ENCODE peak calls at places on chromosomes 3 and 15, in six cellular contexts. One of them, this sample, is unnamed.
A peak's percentile ranks its signal among the peaks of the same experiment; 100 is the strongest.

GRCh38 chr3:15427981-15428380 is 583 bp downstream of the EAF1 start:
- DNase-seq in A549: no peak
- DNase-seq in ascending aorta: no peak
- DNase-seq in hepatocyte: peak; percentile 51
- DNase-seq in GM13977: no peak
- DNase-seq in heart right ventricle: no peak
- DNase-seq in this sample: no peak

GRCh38 chr3:40719660-40720287 is 195.0 kb downstream of the ZNF621 start:
- DNase-seq in ascending aorta: no peak
- DNase-seq in heart right ventricle: peak; percentile 29
- DNase-seq in A549: peak; percentile 37
- DNase-seq in GM13977: no peak
- DNase-seq in hepatocyte: peak; percentile 80
- DNase-seq in this sample: no peak

GRCh38 chr3:47082519-47082918 is 81.4 kb downstream of the SETD2 start:
- DNase-seq in GM13977: peak; percentile 36
- DNase-seq in A549: no peak
- DNase-seq in heart right ventricle: no peak
- DNase-seq in hepatocyte: no peak
- DNase-seq in ascending aorta: no peak
- DNase-seq in this sample: no peak

GRCh38 chr15:69537085-69537484 is 84.5 kb downstream of the RPLP1 start:
- DNase-seq in GM13977: no peak
- DNase-seq in heart right ventricle: no peak
- DNase-seq in A549: no peak
- DNase-seq in hepatocyte: no peak
- DNase-seq in ascending aorta: no peak
- DNase-seq in this sample: no peak

GRCh38 chr15:93861413-93861812 is 369.9 kb upstream of the MCTP2 start:
- DNase-seq in ascending aorta: no peak
- DNase-seq in A549: no peak
- DNase-seq in heart right ventricle: no peak
- DNase-seq in GM13977: no peak
- DNase-seq in hepatocyte: no peak
- DNase-seq in this sample: no peak

GRCh38 chr3:157310329-157311065 is 126.2 kb upstream of the PTX3 start:
- DNase-seq in hepatocyte: no peak
- DNase-seq in ascending aorta: no peak
- DNase-seq in A549: peak; percentile 4
- DNase-seq in GM13977: no peak
- DNase-seq in heart right ventricle: no peak
- DNase-seq in this sample: no peak

GRCh38 chr3:160886421-160886820 is 130.4 kb downstream of the PPM1L start:
- DNase-seq in GM13977: peak; percentile 27
- DNase-seq in A549: no peak
- DNase-seq in hepatocyte: no peak
- DNase-seq in ascending aorta: no peak
- DNase-seq in heart right ventricle: no peak
- DNase-seq in this sample: no peak

GRCh38 chr3:187021748-187022402 is 91.5 kb downstream of the ST6GAL1 start:
- DNase-seq in A549: peak; percentile 8
- DNase-seq in hepatocyte: no peak
- DNase-seq in ascending aorta: no peak
- DNase-seq in GM13977: no peak
- DNase-seq in heart right ventricle: no peak
- DNase-seq in this sample: no peak

GRCh38 chr3:122688996-122689395 is 8.4 kb downstream of the PARP14 start:
- DNase-seq in hepatocyte: no peak
- DNase-seq in heart right ventricle: no peak
- DNase-seq in GM13977: no peak
- DNase-seq in A549: no peak
- DNase-seq in ascending aorta: no peak
- DNase-seq in this sample: no peak

GRCh38 chr3:123338620-123339061 is 110.2 kb downstream of the ADCY5 start:
- DNase-seq in GM13977: no peak
- DNase-seq in heart right ventricle: peak; percentile 71
- DNase-seq in hepatocyte: no peak
- DNase-seq in A549: no peak
- DNase-seq in ascending aorta: no peak
- DNase-seq in this sample: no peak

DNA sequence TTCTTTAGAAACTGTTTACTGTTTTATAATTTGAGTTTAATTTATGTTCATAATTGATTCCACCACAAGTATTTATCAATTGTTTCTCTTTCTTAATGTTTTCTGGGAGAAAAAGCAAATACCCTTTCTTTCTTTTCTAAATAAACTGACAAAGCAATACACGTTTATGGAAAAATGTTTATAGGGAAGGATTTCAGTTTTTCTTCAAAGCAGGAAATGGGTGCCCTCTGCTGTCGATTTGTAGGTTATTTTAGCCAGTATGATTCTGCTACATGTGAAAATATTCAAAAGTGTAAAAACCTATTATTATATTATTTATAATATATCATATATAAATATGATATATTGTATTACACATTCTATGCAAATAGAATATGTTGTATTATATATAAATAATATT is 921.0 kb upstream of the ROBO1 start:
- DNase-seq in A549: peak; percentile 52
- DNase-seq in ascending aorta: no peak
- DNase-seq in heart right ventricle: no peak
- DNase-seq in hepatocyte: peak; percentile 32
- DNase-seq in GM13977: no peak
- DNase-seq in this sample: no peak
- TF ChIP-seq CTCF in A549: peak; percentile 49
- TF ChIP-seq CTCF in ascending aorta: no peak
- TF ChIP-seq CTCF in heart right ventricle: no peak
- TF ChIP-seq CTCF in hepatocyte: peak; percentile 72
- TF ChIP-seq CTCF in GM13977: peak; percentile 2
- TF ChIP-seq CTCF in this sample: no peak

GRCh38 chr15:90691369-90691768 is 25.8 kb upstream of the BLM start:
- DNase-seq in A549: no peak
- DNase-seq in GM13977: no peak
- DNase-seq in heart right ventricle: no peak
- DNase-seq in ascending aorta: no peak
- DNase-seq in hepatocyte: no peak
- DNase-seq in this sample: no peak
- TF ChIP-seq CTCF in A549: no peak
- TF ChIP-seq CTCF in GM13977: peak; percentile 11
- TF ChIP-seq CTCF in heart right ventricle: no peak
- TF ChIP-seq CTCF in ascending aorta: no peak
- TF ChIP-seq CTCF in hepatocyte: no peak
- TF ChIP-seq CTCF in this sample: no peak

DNA sequence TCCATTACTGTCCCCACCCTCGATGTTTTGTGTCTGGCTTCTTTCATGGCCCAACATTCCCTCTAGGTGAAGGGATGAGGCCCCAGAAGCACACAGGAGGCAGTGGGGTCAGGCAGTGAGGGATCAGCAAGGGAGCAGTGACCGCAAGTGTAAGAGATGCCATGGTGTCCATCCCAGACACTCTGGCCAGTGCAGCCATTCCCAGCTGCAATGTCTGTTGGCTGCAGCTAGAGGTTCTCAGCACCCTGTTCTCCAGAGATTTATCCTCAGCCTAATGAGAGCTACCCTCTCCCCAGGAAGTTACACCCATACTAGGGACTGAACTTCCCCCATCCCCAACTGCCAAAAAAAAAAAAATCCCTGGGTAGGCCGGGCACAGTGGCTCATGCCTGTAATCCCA is 40.2 kb downstream of the TRANK1 start:
- DNase-seq in A549: peak; percentile 37
- DNase-seq in heart right ventricle: no peak
- DNase-seq in hepatocyte: no peak
- DNase-seq in GM13977: no peak
- DNase-seq in ascending aorta: no peak
- DNase-seq in this sample: no peak
- TF ChIP-seq CTCF in A549: peak; percentile 29
- TF ChIP-seq CTCF in heart right ventricle: peak; percentile 29
- TF ChIP-seq CTCF in hepatocyte: peak; percentile 44
- TF ChIP-seq CTCF in GM13977: peak; percentile 48
- TF ChIP-seq CTCF in ascending aorta: peak; percentile 48
- TF ChIP-seq CTCF in this sample: no peak

GRCh38 chr3:183161552-183162345 is 785 bp downstream of the LAMP3 start:
- DNase-seq in A549: no peak
- DNase-seq in heart right ventricle: no peak
- DNase-seq in GM13977: peak; percentile 80
- DNase-seq in hepatocyte: peak; percentile 44
- DNase-seq in ascending aorta: no peak
- DNase-seq in this sample: no peak
- TF ChIP-seq CTCF in A549: no peak
- TF ChIP-seq CTCF in heart right ventricle: no peak
- TF ChIP-seq CTCF in GM13977: peak; percentile 20
- TF ChIP-seq CTCF in hepatocyte: no peak
- TF ChIP-seq CTCF in ascending aorta: no peak
- TF ChIP-seq CTCF in this sample: no peak